ENCODE peak calls at places on chromosome 12, in nine cellular contexts. Q, M, K, O, J, A, L, Z and R are unnamed samples.

GRCh38 chr12:29148958-29149690 is at the start of gene FAR2:
- DNase-seq in J (peak), A (no peak), Q (no peak), L (peak), M (peak), K (peak), Z (peak), O (peak), R (peak)

GRCh38 chr12:116123511-116124258 is 153.8 kb downstream of the MED13L start:
- DNase-seq in K (peak), A (peak), Z (peak), M (peak), Q (no peak), O (no peak), L (peak), J (peak), R (peak)

GRCh38 chr12:132635076-132635955 is 16.7 kb downstream of the P2RX2 start:
- DNase-seq in M (no peak), Z (no peak), Q (no peak), L (no peak), O (no peak), J (no peak), K (no peak), A (no peak), R (no peak)

GRCh38 chr12:50401383-50402155 is 884 bp downstream of the LARP4 start:
- DNase-seq in Q (no peak), O (no peak), J (peak), A (peak), M (no peak), Z (peak), K (no peak), L (no peak), R (peak)

GRCh38 chr12:52791271-52792184 is 4.4 kb downstream of the KRT3 start:
- DNase-seq in A (no peak), K (no peak), O (no peak), Q (no peak), Z (no peak), L (no peak), J (no peak), M (no peak), R (no peak)

GRCh38 chr12:54993181-54993835 is 8.7 kb upstream of the TESPA1 start:
- DNase-seq in Q (peak), M (peak), J (peak), K (peak), O (no peak), A (peak), L (peak), Z (peak), R (peak)

GRCh38 chr12:7781274-7781673 is 7.9 kb upstream of the NANOG start:
- DNase-seq in Q (no peak), A (no peak), L (no peak), O (no peak), J (no peak), K (no peak), M (no peak), Z (no peak), R (no peak)

GRCh38 chr12:4307593-4308333 is 13.2 kb upstream of the TIGAR start:
- DNase-seq in J (peak), Z (peak), K (no peak), O (peak), L (no peak), A (peak), Q (no peak), M (peak), R (peak)

GRCh38 chr12:97716356-97716755 is 253.8 kb downstream of the RMST start:
- DNase-seq in Z (peak), M (no peak), Q (no peak), J (no peak), O (no peak), K (no peak), A (no peak), L (no peak), R (no peak)

GRCh38 chr12:116159175-116159574 is 118.3 kb downstream of the MED13L start:
- DNase-seq in A (peak), M (no peak), O (no peak), J (peak), K (no peak), Q (no peak), Z (no peak), L (no peak), R (peak)

GRCh38 chr12:64532734-64533351 is 77.5 kb upstream of the RASSF3 start:
- DNase-seq in L (no peak), Z (no peak), K (no peak), J (no peak), M (no peak), A (no peak), Q (no peak), O (no peak), R (no peak)

GRCh38 chr12:96255077-96255476 is 60.9 kb downstream of the ELK3 start:
- DNase-seq in O (peak), Q (no peak), J (peak), A (no peak), M (no peak), K (no peak), L (no peak), Z (no peak), R (no peak)

GRCh38 chr12:121300083-121300819 is 3.7 kb upstream of the CAMKK2 start:
- DNase-seq in A (no peak), M (no peak), O (no peak), K (no peak), Q (no peak), L (no peak), Z (no peak), J (no peak), R (no peak)

GRCh38 chr12:131242741-131243496 is 289.2 kb downstream of the ADGRD1 start:
- DNase-seq in J (no peak), L (peak), Q (no peak), A (peak), M (no peak), Z (peak), K (no peak), O (no peak), R (peak)

GRCh38 chr12:47214771-47215170 is 135.0 kb upstream of the AMIGO2 start:
- DNase-seq in M (no peak), Q (no peak), O (no peak), K (no peak), L (no peak), A (no peak), Z (no peak), J (no peak), R (no peak)

GRCh38 chr12:104083769-104084475 is 19.6 kb downstream of the HCFC2 start:
- DNase-seq in J (no peak), L (peak), O (no peak), Q (no peak), M (peak), K (no peak), Z (no peak), A (no peak), R (no peak)

GRCh38 chr12:120169946-120170345 is 24.6 kb downstream of the GCN1 start:
- DNase-seq in K (no peak), Z (no peak), L (no peak), M (no peak), Q (no peak), J (no peak), A (no peak), O (no peak), R (no peak)

GRCh38 chr12:69290545-69291277 is 51.3 kb downstream of the CPSF6 start:
- DNase-seq in L (peak), K (peak), A (peak), O (peak), J (peak), Q (peak), M (peak), Z (peak), R (peak)

GRCh38 chr12:55372521-55372920 is 9.7 kb downstream of the OR6C75 start:
- DNase-seq in J (no peak), K (no peak), L (no peak), A (no peak), M (no peak), Z (no peak), Q (no peak), O (no peak), R (no peak)

GRCh38 chr12:46439793-46440511 is 67.4 kb upstream of the SLC38A2 start:
- DNase-seq in Q (no peak), O (no peak), M (no peak), Z (peak), K (no peak), L (no peak), A (no peak), J (no peak), R (no peak)

GRCh38 chr12:117235261-117235660 is 45.0 kb upstream of the FBXO21 start:
- DNase-seq in Z (no peak), L (no peak), M (no peak), Q (no peak), A (no peak), O (no peak), J (no peak), K (no peak), R (no peak)

GRCh38 chr12:104957388-104958008 is 592 bp downstream of the SLC41A2 start:
- DNase-seq in L (no peak), J (no peak), Q (no peak), K (no peak), A (no peak), O (peak), Z (peak), M (no peak), R (peak)

GRCh38 chr12:77841467-77842054 is 10.9 kb downstream of the NAV3 start:
- DNase-seq in Z (no peak), A (peak), O (no peak), Q (no peak), L (no peak), M (no peak), J (no peak), K (no peak), R (no peak)

GRCh38 chr12:100248886-100249285 is 18.0 kb downstream of the DEPDC4 start:
- DNase-seq in M (no peak), J (no peak), Q (no peak), L (no peak), A (no peak), O (no peak), Z (no peak), K (no peak), R (no peak)

GRCh38 chr12:12600659-12601058 is 11.0 kb upstream of the CREBL2 start:
- DNase-seq in J (no peak), M (no peak), O (peak), Q (no peak), L (no peak), Z (peak), K (no peak), A (no peak), R (no peak)

GRCh38 chr12:117188121-117188665 is 2.1 kb downstream of the FBXO21 start:
- DNase-seq in M (no peak), K (no peak), O (no peak), Q (no peak), J (no peak), L (no peak), Z (no peak), A (no peak), R (no peak)

GRCh38 chr12:93344876-93345275 is 32.8 kb upstream of the NUDT4 start:
- DNase-seq in L (no peak), Q (no peak), M (no peak), J (no peak), K (no peak), O (no peak), A (no peak), Z (no peak), R (no peak)

GRCh38 chr12:29153231-29153630 is 4.2 kb downstream of the FAR2 start:
- DNase-seq in O (no peak), K (no peak), Q (no peak), Z (no peak), L (no peak), J (no peak), A (no peak), M (no peak), R (peak)

GRCh38 chr12:73301530-73301929 is 1029.4 kb downstream of the TRHDE start:
- DNase-seq in Q (no peak), K (no peak), L (no peak), A (no peak), M (no peak), O (no peak), J (no peak), Z (no peak), R (no peak)

GRCh38 chr12:98736352-98737326 is 91.5 kb downstream of the APAF1 start:
- DNase-seq in K (no peak), Z (peak), M (no peak), J (peak), A (no peak), Q (no peak), L (no peak), O (no peak), R (peak)

GRCh38 chr12:100075598-100075997 is 67.1 kb downstream of the BLTP3B start:
- DNase-seq in L (no peak), A (no peak), O (no peak), M (no peak), K (no peak), Q (no peak), Z (no peak), J (no peak), R (no peak)

GRCh38 chr12:52310622-52311281 is 10.4 kb downstream of the KRT83 start:
- DNase-seq in K (no peak), Z (peak), J (no peak), M (no peak), O (no peak), Q (no peak), L (no peak), A (no peak), R (no peak)